ENCODE peak calls at places on chromosomes 16 and 17, in seven cellular contexts. K is HCT116, X is GM12878, R is IMR-90, F is A549, Q is H1, Z is HepG2. U is an unnamed sample.

GRCh38 chr17:78974635-78975591 is 4.8 kb downstream of the LGALS3BP start:
- DNase-seq in K (peak; percentile 67), X (no peak), R (peak; percentile 84), F (no peak), Q (no peak), Z (no peak), U (peak; percentile 40)

GRCh38 chr17:12721581-12721980 is 55.9 kb downstream of the MYOCD start:
- DNase-seq in K (no peak), X (no peak), R (no peak), F (no peak), Q (no peak), Z (no peak), U (no peak)

GRCh38 chr16:88530858-88531203 is 39.4 kb upstream of the ZC3H18 start:
- DNase-seq in K (no peak), X (no peak), R (no peak), F (no peak), Q (no peak), Z (no peak), U (peak; percentile 55)

GRCh38 chr16:48013476-48013875 is 142.3 kb downstream of the ABCC12 start:
- DNase-seq in K (no peak), X (no peak), R (no peak), F (no peak), Q (no peak), Z (no peak), U (no peak)

GRCh38 chr17:80187493-80187892 is 17.7 kb downstream of the CARD14 start:
- DNase-seq in K (no peak), X (no peak), R (no peak), F (peak; percentile 51), Q (no peak), Z (no peak), U (peak; percentile 60)

GRCh38 chr16:65749566-65749965 is 616.9 kb upstream of the CDH5 start:
- DNase-seq in K (no peak), X (no peak), R (no peak), F (no peak), Q (no peak), Z (no peak), U (no peak)

GRCh38 chr17:67046398-67046797 is 2.0 kb downstream of the CACNG1 start:
- DNase-seq in K (no peak), X (no peak), R (no peak), F (no peak), Q (no peak), Z (no peak), U (no peak)

GRCh38 chr16:9447195-9447551 is 355.7 kb downstream of the HAPSTR1 start:
- DNase-seq in K (no peak), X (no peak), R (no peak), F (no peak), Q (no peak), Z (no peak), U (no peak)

GRCh38 chr17:65183736-65184135 is 46.6 kb downstream of the RGS9 start:
- DNase-seq in K (no peak), X (no peak), R (peak; percentile 70), F (peak; percentile 35), Q (peak; percentile 62), Z (no peak), U (no peak)

GRCh38 chr17:65260626-65261025 is 123.5 kb downstream of the RGS9 start:
- DNase-seq in K (no peak), X (no peak), R (no peak), F (no peak), Q (no peak), Z (no peak), U (no peak)

GRCh38 chr17:51228177-51228576 is 31.7 kb downstream of the MBTD1 start:
- DNase-seq in K (no peak), X (no peak), R (peak; percentile 68), F (no peak), Q (no peak), Z (no peak), U (no peak)

GRCh38 chr17:66002807-66003206 is 189.1 kb downstream of the CEP112 start:
- DNase-seq in K (no peak), X (no peak), R (peak; percentile 18), F (no peak), Q (no peak), Z (no peak), U (no peak)

GRCh38 chr17:34603974-34604373 is 24.6 kb downstream of the TMEM132E start:
- DNase-seq in K (no peak), X (no peak), R (no peak), F (no peak), Q (no peak), Z (no peak), U (no peak)

GRCh38 chr16:19167710-19168172 is 299 bp upstream of the SYT17 start:
- DNase-seq in K (peak; percentile 60), X (no peak), R (peak; percentile 48), F (peak; percentile 80), Q (peak; percentile 50), Z (peak; percentile 60), U (peak; percentile 73)

GRCh38 chr17:79831367-79832210 is 7.7 kb downstream of the CBX4 start:
- DNase-seq in K (no peak), X (no peak), R (no peak), F (no peak), Q (no peak), Z (peak; percentile 73), U (peak; percentile 68)

GRCh38 chr16:15966420-15967222 is 17.2 kb downstream of the ABCC1 start:
- DNase-seq in K (peak; percentile 92), X (no peak), R (peak; percentile 87), F (peak; percentile 94), Q (no peak), Z (no peak), U (no peak)
- TF ChIP-seq CEBPB in K (no peak), X (no peak), R (no peak), F (no peak), Q (no peak), Z (no peak), U (no peak)

GRCh38 chr17:82866521-82867214 is 26.8 kb upstream of the ZNF750 start:
- DNase-seq in K (no peak), X (no peak), R (peak; percentile 94), F (no peak), Q (no peak), Z (no peak), U (peak; percentile 15)
- TF ChIP-seq CEBPB in K (no peak), X (no peak), R (no peak), F (no peak), Q (no peak), Z (no peak), U (no peak)

DNA sequence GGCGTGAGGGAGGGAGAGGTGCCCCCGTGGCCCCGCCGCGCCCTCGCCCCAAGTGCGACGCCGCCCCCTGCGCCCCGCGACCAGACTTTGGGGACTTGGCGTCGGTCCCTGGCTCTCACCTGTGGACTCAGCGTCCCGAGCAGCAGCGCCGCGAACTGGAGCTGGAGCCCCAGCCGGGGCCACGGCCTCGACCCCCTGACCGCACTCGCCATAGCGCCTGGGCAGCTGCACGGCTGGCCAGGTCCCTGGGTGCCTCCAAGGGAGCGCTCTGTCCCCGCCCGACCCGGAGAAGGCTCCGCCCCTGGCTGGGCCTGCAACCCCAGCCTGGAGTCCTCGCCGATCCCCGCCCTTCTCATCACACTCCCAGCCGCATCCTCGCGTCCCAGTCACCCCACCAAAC is at the start of gene ERN2:
- DNase-seq in K (no peak), X (no peak), R (no peak), F (no peak), Q (no peak), Z (no peak), U (no peak)
- TF ChIP-seq CEBPB in K (no peak), X (no peak), R (no peak), F (no peak), Q (no peak), Z (no peak), U (no peak)

GRCh38 chr16:24534634-24535033 is 4.7 kb upstream of the RBBP6 start:
- DNase-seq in K (no peak), X (no peak), R (no peak), F (peak; percentile 51), Q (no peak), Z (peak; percentile 59), U (no peak)
- TF ChIP-seq CEBPB in K (no peak), X (no peak), R (no peak), F (no peak), Q (no peak), Z (no peak), U (no peak)

GRCh38 chr17:737561-738113 is 5.2 kb downstream of the TLCD3A start:
- DNase-seq in K (no peak), X (no peak), R (no peak), F (no peak), Q (no peak), Z (no peak), U (no peak)

GRCh38 chr17:743139-743538 is 8.9 kb downstream of the GEMIN4 start:
- DNase-seq in K (no peak), X (no peak), R (no peak), F (no peak), Q (no peak), Z (no peak), U (no peak)

GRCh38 chr17:742147-742793 is 9.8 kb downstream of the GEMIN4 start:
- DNase-seq in K (no peak), X (no peak), R (no peak), F (no peak), Q (no peak), Z (no peak), U (no peak)

GRCh38 chr17:744937-745336 is 7.1 kb downstream of the GEMIN4 start:
- DNase-seq in K (no peak), X (no peak), R (no peak), F (no peak), Q (no peak), Z (no peak), U (no peak)

DNA sequence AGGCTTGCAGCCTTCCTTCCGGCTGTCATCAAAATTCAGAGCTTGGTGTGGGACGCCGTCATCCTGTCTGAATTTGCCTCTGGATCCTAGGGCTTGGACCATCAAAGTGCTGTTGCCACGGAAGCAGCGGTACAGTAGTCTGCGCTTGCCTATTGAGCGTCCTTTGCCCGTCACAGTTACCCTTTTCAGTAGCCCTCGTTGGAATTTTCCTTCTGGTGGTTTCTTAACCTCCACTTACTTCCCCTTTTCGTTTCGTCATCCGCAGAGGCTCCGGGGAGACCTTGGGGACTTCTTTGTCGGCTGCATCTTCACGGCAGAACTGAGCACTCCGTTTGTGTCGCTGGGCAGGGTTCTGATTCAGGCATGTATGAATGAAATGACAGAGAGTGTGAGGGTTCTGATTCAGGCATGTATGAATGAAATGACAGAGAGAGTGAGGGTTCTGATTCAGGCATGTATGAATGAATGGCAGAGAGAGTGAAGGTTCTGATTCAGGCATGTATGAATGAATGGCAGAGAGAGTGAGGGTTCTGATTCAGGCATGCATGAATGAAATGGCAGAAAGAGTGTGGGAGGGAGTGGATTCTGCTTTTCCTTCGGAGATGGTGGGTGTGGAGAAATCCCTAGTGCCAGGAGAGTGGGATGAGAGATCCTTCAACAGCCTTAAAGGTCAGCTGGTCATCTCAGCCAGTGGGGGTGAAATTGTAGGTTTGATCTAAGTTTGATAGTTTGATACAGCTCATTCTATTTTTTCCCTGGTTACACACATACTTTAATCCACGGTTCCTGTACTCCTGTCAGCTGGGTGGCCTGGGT is 8.1 kb downstream of the TLCD3A start:
- DNase-seq in K (no peak), X (peak; percentile 66), R (no peak), F (no peak), Q (no peak), Z (no peak), U (no peak)
- TF ChIP-seq CEBPB in K (no peak), X (no peak), R (no peak), F (no peak), Q (no peak), Z (no peak), U (no peak)

GRCh38 chr16:1706386-1707192 is 594 bp downstream of the MAPK8IP3 start:
- DNase-seq in K (no peak), X (no peak), R (peak; percentile 36), F (no peak), Q (no peak), Z (no peak), U (peak; percentile 58)
- TF ChIP-seq CEBPB in K (no peak), X (no peak), R (no peak), F (no peak), Q (no peak), Z (no peak), U (no peak)